ENCODE peak calls at places on chromosomes 11 and 22, in seven cellular contexts. One of them, this sample, is unnamed. For H3K36me3, the result is how much of the 10 kb centered on the place peaks cover.

GRCh38 chr11:63682045-63682915 is 980 bp downstream of the RTN3 start:
- DNase-seq in tibial nerve: peak
- DNase-seq in naive thymus-derived CD4-positive, alpha-beta T cell: no peak
- DNase-seq in cardiac muscle cell: peak
- DNase-seq in Peyer's patch: no peak
- DNase-seq in upper lobe of right lung: no peak
- DNase-seq in transverse colon: peak
- DNase-seq in this sample: peak

GRCh38 chr11:100793525-100793924 is 106.4 kb downstream of the ARHGAP42 start:
- DNase-seq in transverse colon: no peak
- DNase-seq in Peyer's patch: no peak
- DNase-seq in tibial nerve: no peak
- DNase-seq in upper lobe of right lung: no peak
- DNase-seq in cardiac muscle cell: no peak
- DNase-seq in naive thymus-derived CD4-positive, alpha-beta T cell: no peak
- DNase-seq in this sample: no peak

GRCh38 chr22:29217827-29218757 is 12.4 kb downstream of the EMID1 start:
- DNase-seq in cardiac muscle cell: no peak
- DNase-seq in naive thymus-derived CD4-positive, alpha-beta T cell: no peak
- DNase-seq in transverse colon: no peak
- DNase-seq in upper lobe of right lung: no peak
- DNase-seq in tibial nerve: no peak
- DNase-seq in Peyer's patch: no peak
- DNase-seq in this sample: no peak

GRCh38 chr11:76279651-76280050 is 73.3 kb upstream of the WNT11 start:
- DNase-seq in tibial nerve: no peak
- DNase-seq in transverse colon: no peak
- DNase-seq in cardiac muscle cell: no peak
- DNase-seq in upper lobe of right lung: no peak
- DNase-seq in Peyer's patch: no peak
- DNase-seq in naive thymus-derived CD4-positive, alpha-beta T cell: no peak
- DNase-seq in this sample: no peak

GRCh38 chr11:116918925-116919653 is 81.7 kb upstream of the APOA1 start:
- DNase-seq in transverse colon: no peak
- DNase-seq in cardiac muscle cell: no peak
- DNase-seq in tibial nerve: no peak
- DNase-seq in upper lobe of right lung: no peak
- DNase-seq in Peyer's patch: no peak
- DNase-seq in naive thymus-derived CD4-positive, alpha-beta T cell: no peak
- DNase-seq in this sample: no peak

GRCh38 chr22:32806296-32806695 is 4.8 kb downstream of the TIMP3 start:
- DNase-seq in tibial nerve: no peak
- DNase-seq in transverse colon: no peak
- DNase-seq in Peyer's patch: no peak
- DNase-seq in upper lobe of right lung: no peak
- DNase-seq in cardiac muscle cell: no peak
- DNase-seq in naive thymus-derived CD4-positive, alpha-beta T cell: no peak
- DNase-seq in this sample: no peak

GRCh38 chr22:31537019-31537535 is 40.7 kb downstream of the SFI1 start:
- DNase-seq in transverse colon: no peak
- DNase-seq in Peyer's patch: no peak
- DNase-seq in tibial nerve: no peak
- DNase-seq in upper lobe of right lung: no peak
- DNase-seq in cardiac muscle cell: peak
- DNase-seq in naive thymus-derived CD4-positive, alpha-beta T cell: no peak
- DNase-seq in this sample: no peak

GRCh38 chr11:36155770-36156485 is 133.3 kb downstream of the COMMD9 start:
- DNase-seq in upper lobe of right lung: no peak
- DNase-seq in cardiac muscle cell: no peak
- DNase-seq in Peyer's patch: no peak
- DNase-seq in transverse colon: no peak
- DNase-seq in naive thymus-derived CD4-positive, alpha-beta T cell: no peak
- DNase-seq in tibial nerve: no peak
- DNase-seq in this sample: no peak

GRCh38 chr22:33385611-33386010 is 327.4 kb upstream of the SYN3 start:
- DNase-seq in cardiac muscle cell: no peak
- DNase-seq in Peyer's patch: no peak
- DNase-seq in upper lobe of right lung: no peak
- DNase-seq in naive thymus-derived CD4-positive, alpha-beta T cell: no peak
- DNase-seq in transverse colon: no peak
- DNase-seq in tibial nerve: no peak
- DNase-seq in this sample: no peak

GRCh38 chr11:27350503-27350902 is 12.5 kb downstream of the CCDC34 start:
- DNase-seq in Peyer's patch: no peak
- DNase-seq in upper lobe of right lung: no peak
- DNase-seq in naive thymus-derived CD4-positive, alpha-beta T cell: no peak
- DNase-seq in transverse colon: no peak
- DNase-seq in tibial nerve: no peak
- DNase-seq in cardiac muscle cell: no peak
- DNase-seq in this sample: no peak

GRCh38 chr11:87324817-87325489 is 287.2 kb downstream of the TMEM135 start:
- DNase-seq in tibial nerve: no peak
- DNase-seq in Peyer's patch: no peak
- DNase-seq in cardiac muscle cell: no peak
- DNase-seq in upper lobe of right lung: no peak
- DNase-seq in naive thymus-derived CD4-positive, alpha-beta T cell: no peak
- DNase-seq in transverse colon: no peak
- DNase-seq in this sample: no peak

GRCh38 chr22:50053861-50054260 is 4.2 kb downstream of the TTLL8 start:
- DNase-seq in Peyer's patch: no peak
- DNase-seq in cardiac muscle cell: no peak
- DNase-seq in transverse colon: no peak
- DNase-seq in upper lobe of right lung: no peak
- DNase-seq in naive thymus-derived CD4-positive, alpha-beta T cell: no peak
- DNase-seq in tibial nerve: no peak
- DNase-seq in this sample: no peak

GRCh38 chr11:128506999-128507591 is 80.3 kb downstream of the ETS1 start:
- DNase-seq in transverse colon: peak
- DNase-seq in upper lobe of right lung: peak
- DNase-seq in naive thymus-derived CD4-positive, alpha-beta T cell: no peak
- DNase-seq in tibial nerve: peak
- DNase-seq in cardiac muscle cell: no peak
- DNase-seq in Peyer's patch: no peak
- DNase-seq in this sample: no peak

GRCh38 chr22:44710474-44711235 is 8.7 kb downstream of the PRR5 start:
- DNase-seq in cardiac muscle cell: no peak
- DNase-seq in transverse colon: peak
- DNase-seq in naive thymus-derived CD4-positive, alpha-beta T cell: no peak
- DNase-seq in upper lobe of right lung: no peak
- DNase-seq in tibial nerve: no peak
- DNase-seq in Peyer's patch: peak
- DNase-seq in this sample: peak

GRCh38 chr11:67031791-67032561 is 9.0 kb downstream of the SYT12 start:
- DNase-seq in transverse colon: no peak
- DNase-seq in Peyer's patch: no peak
- DNase-seq in cardiac muscle cell: no peak
- DNase-seq in naive thymus-derived CD4-positive, alpha-beta T cell: no peak
- DNase-seq in upper lobe of right lung: no peak
- DNase-seq in tibial nerve: no peak
- DNase-seq in this sample: no peak

GRCh38 chr11:130023204-130023603 is 20.6 kb upstream of the PRDM10 start:
- DNase-seq in tibial nerve: no peak
- DNase-seq in transverse colon: no peak
- DNase-seq in naive thymus-derived CD4-positive, alpha-beta T cell: no peak
- DNase-seq in cardiac muscle cell: no peak
- DNase-seq in Peyer's patch: peak
- DNase-seq in upper lobe of right lung: no peak
- DNase-seq in this sample: no peak

GRCh38 chr11:61023086-61024035 is 51.9 kb downstream of the CD6 start:
- DNase-seq in Peyer's patch: peak
- DNase-seq in cardiac muscle cell: no peak
- DNase-seq in naive thymus-derived CD4-positive, alpha-beta T cell: peak
- DNase-seq in tibial nerve: no peak
- DNase-seq in upper lobe of right lung: no peak
- DNase-seq in transverse colon: peak
- DNase-seq in this sample: peak

GRCh38 chr22:50582562-50583293 is at the start of gene CHKB:
- DNase-seq in transverse colon: peak
- DNase-seq in Peyer's patch: peak
- DNase-seq in cardiac muscle cell: peak
- DNase-seq in naive thymus-derived CD4-positive, alpha-beta T cell: peak
- DNase-seq in upper lobe of right lung: peak
- DNase-seq in tibial nerve: peak
- DNase-seq in this sample: peak

GRCh38 chr11:13963949-13964770 is 1.6 kb downstream of the SPON1 start:
- DNase-seq in upper lobe of right lung: peak
- DNase-seq in transverse colon: peak
- DNase-seq in tibial nerve: no peak
- DNase-seq in naive thymus-derived CD4-positive, alpha-beta T cell: no peak
- DNase-seq in Peyer's patch: no peak
- DNase-seq in cardiac muscle cell: peak
- DNase-seq in this sample: peak

GRCh38 chr22:47384977-47385376 is 622.5 kb downstream of the TBC1D22A start:
- DNase-seq in Peyer's patch: no peak
- DNase-seq in upper lobe of right lung: peak
- DNase-seq in tibial nerve: no peak
- DNase-seq in cardiac muscle cell: no peak
- DNase-seq in transverse colon: no peak
- DNase-seq in naive thymus-derived CD4-positive, alpha-beta T cell: no peak
- DNase-seq in this sample: no peak

GRCh38 chr11:45063669-45064068 is 82.8 kb upstream of the PRDM11 start:
- DNase-seq in upper lobe of right lung: no peak
- DNase-seq in transverse colon: no peak
- DNase-seq in cardiac muscle cell: no peak
- DNase-seq in naive thymus-derived CD4-positive, alpha-beta T cell: no peak
- DNase-seq in Peyer's patch: no peak
- DNase-seq in tibial nerve: no peak
- DNase-seq in this sample: no peak

GRCh38 chr11:102430158-102430836 is 22.3 kb downstream of the TMEM123 start:
- DNase-seq in cardiac muscle cell: no peak
- DNase-seq in naive thymus-derived CD4-positive, alpha-beta T cell: no peak
- DNase-seq in tibial nerve: no peak
- DNase-seq in transverse colon: no peak
- DNase-seq in upper lobe of right lung: no peak
- DNase-seq in Peyer's patch: no peak
- DNase-seq in this sample: no peak

GRCh38 chr11:128512478-128513127 is 74.8 kb downstream of the ETS1 start:
- DNase-seq in naive thymus-derived CD4-positive, alpha-beta T cell: peak
- DNase-seq in upper lobe of right lung: no peak
- DNase-seq in transverse colon: no peak
- DNase-seq in cardiac muscle cell: no peak
- DNase-seq in Peyer's patch: no peak
- DNase-seq in tibial nerve: no peak
- DNase-seq in this sample: no peak

GRCh38 chr11:94721565-94722292 is 46.4 kb upstream of the AMOTL1 start:
- DNase-seq in tibial nerve: no peak
- DNase-seq in upper lobe of right lung: no peak
- DNase-seq in transverse colon: no peak
- DNase-seq in naive thymus-derived CD4-positive, alpha-beta T cell: no peak
- DNase-seq in cardiac muscle cell: no peak
- DNase-seq in Peyer's patch: no peak
- DNase-seq in this sample: no peak
- H3K27ac ChIP-seq in tibial nerve: no peak
- H3K27ac ChIP-seq in upper lobe of right lung: no peak
- H3K27ac ChIP-seq in transverse colon: no peak
- H3K27ac ChIP-seq in naive thymus-derived CD4-positive, alpha-beta T cell: no peak
- H3K27ac ChIP-seq in cardiac muscle cell: no peak
- H3K27ac ChIP-seq in Peyer's patch: no peak
- H3K27ac ChIP-seq in this sample: no peak

DNA sequence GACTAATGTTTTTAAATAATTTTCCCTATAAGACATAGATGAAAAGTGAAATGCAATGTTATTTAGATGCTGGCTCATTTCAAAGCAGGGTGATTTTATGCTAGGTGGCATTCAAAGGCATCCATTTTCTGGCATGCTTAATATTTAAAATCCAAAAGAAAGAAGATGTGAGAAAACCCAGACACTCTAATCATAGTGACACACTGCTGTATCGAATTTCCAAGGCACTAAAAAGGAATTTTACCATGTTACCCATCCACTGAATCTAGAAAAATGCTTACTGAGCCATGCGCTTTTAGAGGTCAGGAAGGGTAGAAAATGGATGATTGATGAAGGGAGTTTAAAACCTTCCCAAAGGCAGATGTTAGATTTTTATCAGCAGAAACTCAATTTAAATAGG is 24.0 kb upstream of the CCDC89 start:
- DNase-seq in Peyer's patch: no peak
- DNase-seq in upper lobe of right lung: no peak
- DNase-seq in tibial nerve: no peak
- DNase-seq in cardiac muscle cell: no peak
- DNase-seq in naive thymus-derived CD4-positive, alpha-beta T cell: no peak
- DNase-seq in transverse colon: no peak
- DNase-seq in this sample: no peak
- H3K36me3 ChIP-seq in Peyer's patch: under half
- H3K36me3 ChIP-seq in upper lobe of right lung: under half
- H3K36me3 ChIP-seq in tibial nerve: under half
- H3K36me3 ChIP-seq in cardiac muscle cell: under half
- H3K36me3 ChIP-seq in naive thymus-derived CD4-positive, alpha-beta T cell: under half
- H3K36me3 ChIP-seq in transverse colon: under half
- H3K36me3 ChIP-seq in this sample: under half

DNA sequence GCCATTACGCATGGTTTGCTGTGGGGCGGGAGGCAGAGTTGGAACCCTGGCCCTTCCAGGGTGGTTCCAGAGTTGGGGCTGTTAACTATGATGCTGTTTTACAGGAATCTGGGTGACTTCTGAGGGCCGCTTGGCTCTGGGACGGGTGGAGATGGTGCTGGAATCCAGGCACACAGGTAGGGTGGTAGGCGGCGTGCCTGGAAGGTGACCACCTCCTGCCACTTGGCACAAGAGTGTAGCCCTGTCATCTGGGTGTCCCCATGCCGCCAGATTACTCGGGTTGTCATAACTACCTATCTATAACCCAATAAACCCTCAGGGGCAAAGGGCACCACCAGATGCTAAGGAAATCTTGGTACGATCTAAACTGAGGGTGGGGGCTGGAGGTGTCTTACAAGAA is 1.3 kb downstream of the CARS1 start:
- DNase-seq in cardiac muscle cell: no peak
- DNase-seq in Peyer's patch: no peak
- DNase-seq in tibial nerve: no peak
- DNase-seq in naive thymus-derived CD4-positive, alpha-beta T cell: no peak
- DNase-seq in transverse colon: peak
- DNase-seq in upper lobe of right lung: no peak
- DNase-seq in this sample: no peak
- H3K4me3 ChIP-seq in cardiac muscle cell: no peak
- H3K4me3 ChIP-seq in Peyer's patch: peak
- H3K4me3 ChIP-seq in tibial nerve: no peak
- H3K4me3 ChIP-seq in naive thymus-derived CD4-positive, alpha-beta T cell: peak
- H3K4me3 ChIP-seq in transverse colon: no peak
- H3K4me3 ChIP-seq in upper lobe of right lung: peak
- H3K4me3 ChIP-seq in this sample: peak

DNA sequence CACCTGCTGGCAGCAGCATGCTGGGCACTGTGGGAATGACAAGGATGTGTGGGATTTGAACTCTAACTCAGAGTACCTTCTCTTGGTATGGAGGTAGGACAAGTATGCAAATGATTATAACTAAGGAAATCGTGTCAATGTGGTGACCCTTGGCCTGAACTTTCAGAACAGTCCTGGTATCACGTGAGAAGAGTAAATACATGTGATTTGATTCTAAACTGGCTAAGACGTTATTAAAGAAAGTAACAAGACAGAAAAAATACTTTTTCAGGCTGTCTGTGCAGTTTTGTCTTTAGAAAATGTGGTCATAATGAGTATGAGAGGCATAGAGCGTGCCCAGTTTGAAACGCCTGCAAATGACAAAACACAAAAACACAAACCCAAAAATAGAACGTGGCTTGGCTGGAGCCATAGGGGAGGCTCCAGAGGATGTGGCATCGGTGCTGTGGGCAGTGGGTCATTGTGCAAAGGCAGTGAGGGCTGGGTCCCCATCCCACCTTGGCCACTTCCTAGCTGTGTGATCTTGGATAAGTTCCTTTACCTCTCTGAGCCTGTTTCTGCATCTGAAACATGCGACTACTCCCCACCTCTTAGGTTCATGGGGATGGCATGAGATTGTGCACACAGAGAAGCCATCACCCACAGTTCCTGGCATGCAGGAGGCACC is 18.4 kb upstream of the IL2RB start:
- DNase-seq in Peyer's patch: no peak
- DNase-seq in naive thymus-derived CD4-positive, alpha-beta T cell: no peak
- DNase-seq in tibial nerve: no peak
- DNase-seq in transverse colon: no peak
- DNase-seq in cardiac muscle cell: no peak
- DNase-seq in upper lobe of right lung: no peak
- DNase-seq in this sample: no peak
- H3K27ac ChIP-seq in Peyer's patch: peak
- H3K27ac ChIP-seq in naive thymus-derived CD4-positive, alpha-beta T cell: no peak
- H3K27ac ChIP-seq in tibial nerve: no peak
- H3K27ac ChIP-seq in transverse colon: peak
- H3K27ac ChIP-seq in cardiac muscle cell: no peak
- H3K27ac ChIP-seq in upper lobe of right lung: peak
- H3K27ac ChIP-seq in this sample: peak

This sample was measured in CD8-positive, alpha-beta memory T cell.